ENCODE peak calls at places on chromosomes 5 and 9, in five cellular contexts. One of them, this sample, is unnamed.

GRCh38 chr5:115815693-115816225 is 700 bp downstream of the CDO1 start:
- DNase-seq in ACHN: no peak
- DNase-seq in NCI-H460: no peak
- DNase-seq in activated T-helper 9 cell treated with anti-CD3 and anti-CD28 coated beads, Interleukin-2, amount 50 U/mL, for 16 hours: no peak
- DNase-seq in HCEC 1CT: no peak
- DNase-seq in this sample: no peak

GRCh38 chr5:148290271-148291195 is 21.7 kb upstream of the SPINK7 start:
- DNase-seq in ACHN: peak
- DNase-seq in NCI-H460: peak
- DNase-seq in activated T-helper 9 cell treated with anti-CD3 and anti-CD28 coated beads, Interleukin-2, amount 50 U/mL, for 16 hours: no peak
- DNase-seq in HCEC 1CT: peak
- DNase-seq in this sample: no peak

GRCh38 chr5:119357309-119357708 is 1.5 kb downstream of the TNFAIP8 start:
- DNase-seq in ACHN: no peak
- DNase-seq in NCI-H460: no peak
- DNase-seq in activated T-helper 9 cell treated with anti-CD3 and anti-CD28 coated beads, Interleukin-2, amount 50 U/mL, for 16 hours: no peak
- DNase-seq in HCEC 1CT: no peak
- DNase-seq in this sample: no peak

GRCh38 chr5:57032151-57032551 is 80.2 kb upstream of the MIER3 start:
- DNase-seq in ACHN: no peak
- DNase-seq in NCI-H460: peak
- DNase-seq in activated T-helper 9 cell treated with anti-CD3 and anti-CD28 coated beads, Interleukin-2, amount 50 U/mL, for 16 hours: no peak
- DNase-seq in HCEC 1CT: no peak
- DNase-seq in this sample: no peak

GRCh38 chr9:7135735-7136134 is 378.0 kb downstream of the KDM4C start:
- DNase-seq in ACHN: no peak
- DNase-seq in NCI-H460: no peak
- DNase-seq in activated T-helper 9 cell treated with anti-CD3 and anti-CD28 coated beads, Interleukin-2, amount 50 U/mL, for 16 hours: no peak
- DNase-seq in HCEC 1CT: no peak
- DNase-seq in this sample: no peak

GRCh38 chr9:78680196-78680595 is 383.3 kb downstream of the PSAT1 start:
- DNase-seq in ACHN: no peak
- DNase-seq in NCI-H460: no peak
- DNase-seq in activated T-helper 9 cell treated with anti-CD3 and anti-CD28 coated beads, Interleukin-2, amount 50 U/mL, for 16 hours: no peak
- DNase-seq in HCEC 1CT: no peak
- DNase-seq in this sample: no peak

GRCh38 chr5:14337603-14338002 is 194.5 kb downstream of the TRIO start:
- DNase-seq in ACHN: no peak
- DNase-seq in NCI-H460: no peak
- DNase-seq in activated T-helper 9 cell treated with anti-CD3 and anti-CD28 coated beads, Interleukin-2, amount 50 U/mL, for 16 hours: no peak
- DNase-seq in HCEC 1CT: no peak
- DNase-seq in this sample: no peak

GRCh38 chr9:120538339-120538738 is 41.6 kb downstream of the CDK5RAP2 start:
- DNase-seq in ACHN: no peak
- DNase-seq in NCI-H460: no peak
- DNase-seq in activated T-helper 9 cell treated with anti-CD3 and anti-CD28 coated beads, Interleukin-2, amount 50 U/mL, for 16 hours: no peak
- DNase-seq in HCEC 1CT: peak
- DNase-seq in this sample: no peak

GRCh38 chr5:36720688-36721087 is 114.3 kb downstream of the SLC1A3 start:
- DNase-seq in ACHN: no peak
- DNase-seq in NCI-H460: no peak
- DNase-seq in activated T-helper 9 cell treated with anti-CD3 and anti-CD28 coated beads, Interleukin-2, amount 50 U/mL, for 16 hours: no peak
- DNase-seq in HCEC 1CT: no peak
- DNase-seq in this sample: no peak